ENCODE peak calls at places on chromosomes 5 and 9, in six cellular contexts. R is breast epithelium, S is neural crest cell, H is GM12865, Y is B cell, Z is nephron progenitor cell. I is an unnamed sample.

GRCh38 chr5:6159864-6160199 is 218.5 kb downstream of the MED10 start:
- DNase-seq in R (no peak), S (no peak), H (no peak), Y (no peak), Z (no peak), I (no peak)

GRCh38 chr9:2174321-2174720 is 159.2 kb downstream of the SMARCA2 start:
- DNase-seq in R (no peak), S (no peak), H (no peak), Y (no peak), Z (no peak), I (no peak)

GRCh38 chr5:116553366-116553765 is 21.3 kb downstream of the SEMA6A start:
- DNase-seq in R (no peak), S (no peak), H (no peak), Y (no peak), Z (no peak), I (no peak)

GRCh38 chr9:124251605-124252366 is 6.0 kb upstream of the NEK6 start:
- DNase-seq in R (no peak), S (no peak), H (no peak), Y (no peak), Z (no peak), I (no peak)

GRCh38 chr9:109856785-109857184 is 76.8 kb downstream of the PALM2AKAP2 start:
- DNase-seq in R (no peak), S (no peak), H (no peak), Y (no peak), Z (peak), I (no peak)

GRCh38 chr5:122162100-122162499 is 32.8 kb downstream of the ZNF474 start:
- DNase-seq in R (no peak), S (no peak), H (no peak), Y (no peak), Z (no peak), I (no peak)

GRCh38 chr5:39517800-39518199 is 93.0 kb upstream of the DAB2 start:
- DNase-seq in R (no peak), S (no peak), H (no peak), Y (no peak), Z (no peak), I (no peak)

GRCh38 chr9:16191691-16192402 is 639.0 kb downstream of the CCDC171 start:
- DNase-seq in R (no peak), S (peak), H (peak), Y (no peak), Z (peak), I (peak)

GRCh38 chr5:178372091-178372695 is 139.6 kb upstream of the PHYKPL start:
- DNase-seq in R (peak), S (no peak), H (no peak), Y (no peak), Z (no peak), I (no peak)

GRCh38 chr5:151617841-151618710 is 26.9 kb upstream of the FAT2 start:
- DNase-seq in R (no peak), S (no peak), H (no peak), Y (no peak), Z (no peak), I (no peak)

GRCh38 chr5:1021136-1021968 is 12.8 kb downstream of the NKD2 start:
- DNase-seq in R (no peak), S (no peak), H (peak), Y (no peak), Z (peak), I (no peak)

GRCh38 chr5:179223961-179224360 is 121.3 kb downstream of the ADAMTS2 start:
- DNase-seq in R (no peak), S (no peak), H (no peak), Y (no peak), Z (no peak), I (no peak)

DNA sequence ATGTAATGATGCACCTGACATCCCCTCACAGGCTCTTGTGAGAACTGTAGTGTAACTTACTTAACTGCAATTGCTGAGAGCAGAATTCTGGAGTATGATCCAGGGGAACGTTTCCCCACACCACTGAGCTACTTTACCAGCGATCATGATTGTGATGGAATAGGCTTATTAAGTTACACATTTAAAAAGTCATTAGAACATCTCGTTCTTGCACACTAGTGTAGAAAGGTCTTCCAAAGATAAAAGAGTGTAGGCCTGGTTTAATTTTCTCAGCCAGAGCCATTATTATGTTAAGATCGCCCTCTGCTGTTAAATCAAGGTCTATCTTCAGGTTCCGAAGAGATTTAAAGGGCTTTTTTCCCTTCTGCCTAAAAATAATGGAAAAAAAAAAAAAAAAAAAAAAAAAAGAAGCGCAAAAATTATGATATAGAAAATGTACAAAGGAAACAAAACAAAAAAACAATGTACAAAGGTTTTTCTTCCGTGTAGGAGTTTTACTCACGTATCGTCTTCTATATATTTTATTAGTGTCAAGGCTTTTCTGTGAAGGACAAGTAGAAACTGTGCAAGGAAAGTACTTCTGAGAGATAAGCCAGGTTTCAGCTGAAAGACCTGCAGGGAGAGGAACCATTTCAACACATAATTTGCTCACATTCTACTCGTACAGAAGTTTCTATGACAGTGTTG is 18.6 kb upstream of the MOB3B start:
- DNase-seq in R (no peak), S (no peak), H (peak), Y (no peak), Z (no peak), I (no peak)
- TF ChIP-seq CTCF in R (peak), S (peak), H (no peak), Y (peak), Z (peak), I (peak)

GRCh38 chr9:88310310-88310980 is 77.8 kb upstream of the SPIN1 start:
- DNase-seq in R (no peak), S (no peak), H (no peak), Y (no peak), Z (no peak), I (no peak)
- TF ChIP-seq CTCF in R (no peak), S (no peak), H (no peak), Y (no peak), Z (no peak), I (no peak)

GRCh38 chr5:66207800-66208561 is 63.9 kb downstream of the SREK1 start:
- DNase-seq in R (no peak), S (no peak), H (no peak), Y (no peak), Z (no peak), I (no peak)

GRCh38 chr5:66209794-66210193 is 65.7 kb downstream of the SREK1 start:
- DNase-seq in R (peak), S (no peak), H (no peak), Y (no peak), Z (no peak), I (no peak)

GRCh38 chr5:66213533-66213932 is 69.4 kb downstream of the SREK1 start:
- DNase-seq in R (no peak), S (no peak), H (no peak), Y (no peak), Z (no peak), I (no peak)

GRCh38 chr5:66206465-66206864 is 62.4 kb downstream of the SREK1 start:
- DNase-seq in R (no peak), S (no peak), H (no peak), Y (no peak), Z (no peak), I (no peak)

GRCh38 chr5:66209350-66209749 is 65.2 kb downstream of the SREK1 start:
- DNase-seq in R (peak), S (no peak), H (no peak), Y (no peak), Z (no peak), I (no peak)
- TF ChIP-seq CTCF in R (no peak), S (no peak), H (no peak), Y (no peak), Z (no peak), I (peak)

GRCh38 chr5:132462856-132463745 is 27.5 kb downstream of the IRF1 start:
- DNase-seq in R (no peak), S (no peak), H (no peak), Y (no peak), Z (no peak), I (no peak)

GRCh38 chr5:132463808-132464154 is 26.8 kb downstream of the IRF1 start:
- DNase-seq in R (no peak), S (no peak), H (no peak), Y (no peak), Z (no peak), I (no peak)

GRCh38 chr5:132465095-132465707 is 25.4 kb downstream of the IRF1 start:
- DNase-seq in R (no peak), S (no peak), H (no peak), Y (no peak), Z (no peak), I (no peak)

GRCh38 chr5:132466453-132467291 is 23.9 kb downstream of the IRF1 start:
- DNase-seq in R (no peak), S (no peak), H (peak), Y (peak), Z (no peak), I (peak)

GRCh38 chr5:132464155-132464939 is 26.2 kb downstream of the IRF1 start:
- DNase-seq in R (no peak), S (no peak), H (peak), Y (no peak), Z (no peak), I (no peak)
- TF ChIP-seq CTCF in R (no peak), S (no peak), H (no peak), Y (peak), Z (no peak), I (no peak)

DNA sequence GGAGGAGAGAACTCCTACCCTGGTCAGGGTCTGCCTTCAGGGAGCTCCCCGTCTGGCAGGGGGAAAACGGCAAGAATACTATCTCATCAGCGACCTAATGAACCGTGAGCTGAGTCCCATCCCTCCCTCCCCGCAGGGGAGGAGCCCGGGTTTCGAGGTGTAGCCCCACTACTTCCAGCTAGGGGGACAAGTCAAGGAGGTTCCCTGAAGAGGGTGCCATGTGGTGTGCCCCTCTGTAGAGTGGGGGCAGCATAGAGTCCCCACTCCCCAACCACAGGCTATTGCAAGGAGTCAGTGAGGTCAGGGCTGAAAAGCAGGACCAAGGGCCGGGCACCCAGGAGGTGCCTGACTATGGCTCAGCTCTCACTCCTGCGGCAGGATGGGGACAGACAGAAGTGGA is 50.9 kb upstream of the RXRA start:
- DNase-seq in R (no peak), S (no peak), H (no peak), Y (no peak), Z (no peak), I (no peak)
- TF ChIP-seq CTCF in R (no peak), S (no peak), H (no peak), Y (no peak), Z (no peak), I (no peak)

DNA sequence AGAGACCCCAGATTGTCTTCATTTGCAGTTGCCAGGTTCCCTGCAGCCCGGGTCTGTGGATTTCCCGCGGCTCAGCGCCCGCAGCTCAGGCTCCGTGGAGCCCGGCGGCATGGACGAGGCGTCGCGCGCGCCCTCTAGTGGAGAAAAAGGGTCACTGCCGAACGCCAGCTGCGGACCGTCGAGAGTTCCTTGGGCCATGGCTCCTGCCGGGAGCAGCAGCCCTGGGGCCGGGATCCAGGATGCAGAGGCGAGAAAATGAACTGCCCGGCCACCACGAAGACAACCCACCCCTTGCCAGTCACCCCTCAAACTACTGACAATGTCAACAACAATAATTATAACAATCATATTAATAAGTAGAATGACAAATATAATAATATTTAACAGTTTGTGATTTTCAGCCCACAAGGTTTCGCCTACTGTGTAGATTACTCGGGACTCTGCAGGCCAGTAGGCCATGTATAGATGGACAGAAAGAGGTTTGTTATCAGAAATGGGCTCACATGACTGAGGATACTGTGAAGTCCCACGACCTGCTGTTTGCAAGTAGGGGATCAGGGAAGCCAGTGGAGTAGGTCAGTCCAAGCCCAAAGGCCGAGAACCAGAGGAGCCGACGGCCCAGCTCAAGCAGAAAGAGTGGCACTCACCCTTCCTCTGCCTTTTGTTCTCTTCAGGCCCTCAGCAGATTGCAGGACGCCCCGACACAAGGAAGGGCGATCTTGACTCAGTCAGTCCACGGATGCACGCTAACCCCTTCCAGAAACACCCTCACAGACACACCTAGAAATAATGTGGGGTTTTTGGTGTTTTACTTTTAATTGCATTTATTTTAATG is 43.1 kb downstream of the BOD1 start:
- DNase-seq in R (peak), S (peak), H (peak), Y (peak), Z (peak), I (peak)
- TF ChIP-seq CTCF in R (peak), S (peak), H (peak), Y (peak), Z (peak), I (peak)

DNA sequence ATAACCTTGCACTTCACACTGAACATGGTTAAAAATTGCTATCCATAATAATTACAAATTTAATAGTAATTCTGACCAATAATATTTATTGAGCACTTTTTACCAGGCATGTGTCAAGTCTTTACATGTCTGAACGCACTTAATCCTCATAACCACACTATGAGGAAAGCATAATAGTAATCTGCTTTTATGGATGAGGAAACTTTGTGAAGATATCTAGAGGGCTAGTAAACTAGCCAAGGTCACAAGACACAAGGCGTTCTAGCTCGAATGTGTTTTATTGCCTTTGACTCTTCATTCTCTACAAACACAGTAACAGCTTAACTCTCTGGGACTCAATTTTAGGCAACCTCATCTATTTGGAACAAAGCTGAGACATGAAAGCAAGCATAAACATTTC is 205.1 kb downstream of the ARHGEF28 start:
- DNase-seq in R (no peak), S (no peak), H (no peak), Y (no peak), Z (no peak), I (no peak)
- TF ChIP-seq CTCF in R (no peak), S (no peak), H (no peak), Y (no peak), Z (no peak), I (no peak)

DNA sequence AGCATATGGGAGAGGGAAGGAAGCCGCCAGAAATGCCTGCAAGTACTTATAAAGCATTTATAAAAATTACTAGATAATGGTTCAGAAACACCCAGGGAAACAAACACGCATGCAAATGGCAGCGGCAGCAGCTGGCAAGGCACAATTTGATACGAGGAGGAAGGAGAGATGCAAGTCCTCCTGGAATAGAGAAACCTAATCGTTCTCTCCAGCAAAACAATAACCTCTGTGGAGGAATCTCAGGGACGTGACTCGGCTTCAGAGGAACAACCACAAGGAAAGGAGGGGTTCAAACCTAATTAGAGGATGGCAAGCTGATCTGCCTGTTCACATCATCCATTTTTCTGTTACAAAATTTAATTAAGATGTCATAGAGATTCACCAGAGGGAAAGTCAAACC is 8.8 kb downstream of the TTLL11 start:
- DNase-seq in R (no peak), S (no peak), H (no peak), Y (no peak), Z (no peak), I (no peak)
- TF ChIP-seq CTCF in R (no peak), S (no peak), H (no peak), Y (no peak), Z (no peak), I (no peak)

GRCh38 chr9:137277329-137278041 is at the start of gene TOR4A:
- DNase-seq in R (no peak), S (no peak), H (peak), Y (peak), Z (peak), I (peak)
- TF ChIP-seq CTCF in R (no peak), S (no peak), H (no peak), Y (no peak), Z (no peak), I (peak)

I was measured in GM10248.